ENCODE peak calls at places on chromosomes 16 and 17, in five cellular contexts. J is K562, Y is mammary epithelial cell, I is fibroblast of lung, L is endothelial cell of umbilical vein. O is an unnamed sample.

GRCh38 chr17:7822126-7822525 is 11.9 kb upstream of the KDM6B start:
- DNase-seq in I (no peak), Y (no peak), J (no peak), L (no peak), O (no peak)

GRCh38 chr17:63035695-63036094 is 69.7 kb downstream of the TANC2 start:
- DNase-seq in Y (no peak), I (no peak), L (no peak), J (no peak), O (no peak)

GRCh38 chr16:3774819-3775218 is 57.5 kb upstream of the TRAP1 start:
- DNase-seq in L (no peak), Y (no peak), I (no peak), J (no peak), O (no peak)

GRCh38 chr17:29379084-29379811 is 10.9 kb upstream of the TAOK1 start:
- DNase-seq in L (peak; percentile 44), I (peak; percentile 23), J (no peak), Y (peak; percentile 39), O (no peak)

GRCh38 chr16:17070882-17071592 is 399.7 kb downstream of the XYLT1 start:
- DNase-seq in L (no peak), Y (peak; percentile 35), J (no peak), I (no peak), O (peak; percentile 7)

GRCh38 chr17:50037321-50038107 is 18.4 kb upstream of the ITGA3 start:
- DNase-seq in I (peak; percentile 94), J (no peak), Y (peak; percentile 69), L (no peak), O (no peak)

GRCh38 chr16:73326770-73327470 is 279.0 kb upstream of the ZFHX3 start:
- DNase-seq in J (no peak), Y (no peak), L (no peak), I (no peak), O (no peak)

GRCh38 chr16:57479043-57479421 is 7.3 kb downstream of the DOK4 start:
- DNase-seq in I (no peak), L (peak; percentile 21), J (no peak), Y (no peak), O (no peak)

GRCh38 chr17:1737531-1738291 is 5.0 kb upstream of the SERPINF2 start:
- DNase-seq in L (no peak), Y (no peak), J (no peak), I (no peak), O (no peak)

GRCh38 chr17:55770220-55770870 is 19.5 kb downstream of the PCTP start:
- DNase-seq in J (peak; percentile 45), L (peak; percentile 49), I (peak; percentile 80), Y (peak; percentile 56), O (no peak)

GRCh38 chr17:62746941-62747340 is 61.2 kb downstream of the MARCHF10 start:
- DNase-seq in J (no peak), I (no peak), L (no peak), Y (no peak), O (no peak)

GRCh38 chr17:70892527-70892926 is 723.2 kb downstream of the KCNJ2 start:
- DNase-seq in Y (no peak), J (no peak), L (no peak), I (no peak), O (no peak)

GRCh38 chr17:55167024-55167721 is 97.6 kb upstream of the HLF start:
- DNase-seq in Y (no peak), I (no peak), L (peak; percentile 39), J (no peak), O (no peak)

GRCh38 chr17:50539762-50540440 is 7.1 kb upstream of the SPATA20 start:
- DNase-seq in J (peak; percentile 36), Y (peak; percentile 92), I (no peak), L (no peak), O (no peak)

GRCh38 chr16:75099738-75100615 is 16.6 kb downstream of the LDHD start:
- DNase-seq in L (peak; percentile 39), Y (no peak), J (no peak), I (no peak), O (peak; percentile 87)

GRCh38 chr17:3983945-3984484 is 19.8 kb upstream of the ATP2A3 start:
- DNase-seq in I (peak; percentile 20), L (peak; percentile 67), J (no peak), Y (no peak), O (peak; percentile 32)

GRCh38 chr16:56199164-56199563 is 7.9 kb downstream of the GNAO1 start:
- DNase-seq in Y (no peak), I (no peak), J (no peak), L (no peak), O (peak; percentile 34)

GRCh38 chr16:12517310-12517694 is 286.4 kb downstream of the CPPED1 start:
- DNase-seq in L (no peak), I (no peak), J (no peak), Y (no peak), O (no peak)

GRCh38 chr16:80831039-80831438 is 26.6 kb upstream of the CDYL2 start:
- DNase-seq in Y (no peak), I (no peak), L (no peak), J (no peak), O (no peak)

GRCh38 chr17:75889454-75889853 is 7.3 kb downstream of the TRIM65 start:
- DNase-seq in I (no peak), L (no peak), J (peak; percentile 49), Y (peak; percentile 46), O (no peak)

GRCh38 chr16:77890075-77890474 is 101.7 kb downstream of the VAT1L start:
- DNase-seq in I (no peak), L (no peak), Y (no peak), J (no peak), O (no peak)

GRCh38 chr17:35843698-35844097 is 25.0 kb downstream of the HEATR9 start:
- DNase-seq in L (no peak), Y (no peak), J (no peak), I (no peak), O (no peak)

GRCh38 chr17:16005641-16006040 is 6.0 kb downstream of the TTC19 start:
- DNase-seq in I (no peak), Y (no peak), L (no peak), J (no peak), O (no peak)

GRCh38 chr17:5078106-5079028 is at the start of gene ZFP3:
- DNase-seq in L (peak; percentile 68), I (peak; percentile 91), J (no peak), Y (peak; percentile 58), O (peak; percentile 49)

DNA sequence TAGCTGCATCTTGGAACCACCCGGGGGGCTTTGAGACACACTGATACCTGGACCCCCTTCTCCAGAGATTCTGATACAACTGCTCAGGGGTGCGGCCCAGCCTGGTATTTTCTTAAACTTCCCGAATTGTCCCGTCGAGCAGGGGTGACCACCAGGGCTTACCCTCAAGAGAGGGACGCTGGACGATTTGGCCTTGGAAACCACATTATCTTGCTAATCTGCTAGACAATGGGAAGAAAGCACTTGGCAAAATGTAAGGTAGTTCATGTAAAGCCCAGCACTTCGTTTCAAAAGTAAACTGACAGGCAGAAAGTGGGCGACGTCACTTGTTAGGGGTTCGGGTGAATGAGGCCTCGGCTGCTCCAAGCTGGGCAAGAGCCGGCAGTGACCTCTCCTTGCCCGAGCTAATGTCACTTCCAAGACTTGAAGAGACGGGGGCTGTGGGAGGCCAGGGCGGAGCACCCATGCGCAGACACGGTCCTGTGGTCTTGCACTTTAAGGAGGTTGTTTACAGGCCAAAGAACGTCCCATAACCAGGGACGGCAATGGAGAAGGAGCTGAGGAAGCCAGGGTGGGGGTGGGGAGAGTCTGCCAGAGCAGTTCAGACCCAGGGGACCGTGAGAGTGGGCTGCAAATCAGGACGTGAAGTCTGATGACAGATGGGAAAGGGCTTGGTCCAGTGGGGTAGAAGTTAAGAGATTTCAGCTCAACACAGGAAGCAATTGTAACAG is 152.7 kb upstream of the GSE1 start:
- DNase-seq in L (no peak), I (peak; percentile 50), Y (no peak), J (peak; percentile 54), O (no peak)
- TF ChIP-seq EZH2 in L (no peak), I (no peak), Y (no peak), J (no peak), O (no peak)

DNA sequence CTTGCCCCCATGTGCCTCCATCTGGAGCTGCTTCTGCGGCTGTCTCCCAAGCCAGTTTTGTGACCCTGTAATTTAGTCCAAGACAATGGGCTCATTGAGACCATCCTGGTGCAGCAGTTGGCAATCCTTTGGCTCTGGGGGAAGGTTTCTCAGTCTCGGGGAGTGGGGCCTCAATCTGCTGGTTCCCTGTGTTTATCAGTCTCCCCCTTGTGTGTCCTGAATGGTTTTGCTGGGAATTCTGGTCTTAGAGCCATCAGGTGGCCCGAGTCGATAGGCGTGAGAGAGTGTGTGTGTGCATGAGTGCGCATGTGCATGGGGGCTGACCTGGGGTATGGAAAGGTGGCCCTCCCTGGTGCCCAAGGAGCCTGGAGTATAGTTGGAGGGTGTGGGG is 234.8 kb downstream of the SEC14L1 start:
- DNase-seq in J (no peak), Y (no peak), I (no peak), L (no peak), O (no peak)
- H3K4me3 ChIP-seq in J (no peak overlapping the region), Y (no peak overlapping the region), I (peak overlapping the region; percentile 94), L (no peak overlapping the region), O (peak overlapping the region; percentile 95)

DNA sequence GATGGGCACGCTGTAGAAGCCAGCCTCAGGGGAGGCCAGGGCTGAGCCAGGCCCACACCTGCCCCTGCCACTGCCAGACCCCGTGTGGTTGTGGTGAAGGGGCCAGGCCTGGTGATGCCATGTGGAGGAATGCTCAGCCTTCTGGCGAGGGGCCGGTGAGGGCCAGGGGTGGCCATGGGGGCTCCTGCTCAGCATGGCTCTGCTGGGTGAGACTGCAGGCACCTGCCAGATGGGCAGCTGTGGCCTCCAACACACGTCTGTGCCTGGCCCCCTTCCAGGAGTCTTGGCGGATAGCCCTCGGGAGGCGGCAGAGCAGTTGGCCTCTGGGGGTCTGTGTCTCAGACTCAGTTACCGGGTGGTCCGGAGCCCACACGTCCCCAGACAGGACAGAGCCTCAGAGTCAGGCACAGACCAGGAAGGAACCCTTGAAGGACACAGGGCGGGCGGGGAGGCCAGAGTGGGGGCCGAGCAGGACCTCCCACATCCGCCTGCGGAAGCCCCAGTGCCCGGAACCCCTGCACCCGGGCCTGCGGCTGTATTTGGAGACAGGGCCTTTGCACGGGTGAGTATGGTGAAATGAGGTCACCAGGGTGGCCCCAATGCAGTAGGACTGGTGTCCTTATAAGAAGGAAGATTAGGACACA is 22.5 kb upstream of the CHMP6 start:
- DNase-seq in I (no peak), J (no peak), Y (no peak), L (no peak), O (no peak)
- TF ChIP-seq EZH2 in I (no peak), J (no peak), Y (no peak), L (no peak), O (no peak)

GRCh38 chr17:72004011-72004427 is 116.8 kb upstream of the SOX9 start:
- DNase-seq in L (no peak), Y (no peak), I (no peak), J (no peak), O (no peak)
- H3K4me3 ChIP-seq in L (no peak overlapping the region), Y (no peak overlapping the region), I (no peak overlapping the region), J (no peak overlapping the region), O (no peak overlapping the region)

GRCh38 chr17:79808763-79809529 is 12.1 kb upstream of the CBX8 start:
- DNase-seq in J (no peak), L (no peak), Y (peak; percentile 62), I (peak; percentile 50), O (peak; percentile 39)
- TF ChIP-seq EZH2 in J (no peak), L (peak; percentile 57), Y (peak; percentile 29), I (no peak), O (no peak)

O was measured in DND-41.